ENCODE peak calls at places on chromosome 20, in nine cellular contexts. H, G, Z, S, A, J, O, X and P are unnamed samples.

GRCh38 chr20:32007787-32008616 is 2.2 kb upstream of the CCM2L start:
- DNase-seq in H (no peak), G (no peak), Z (no peak), S (peak), A (no peak), J (peak), O (peak), X (peak), P (no peak)

GRCh38 chr20:45011108-45011526 is 44.8 kb downstream of the STK4 start:
- DNase-seq in H (peak), G (peak), Z (peak), S (peak), A (peak), J (no peak), O (peak), X (peak), P (peak)

GRCh38 chr20:60123652-60124051 is 165.4 kb downstream of the CDH26 start:
- DNase-seq in H (no peak), G (no peak), Z (no peak), S (no peak), A (no peak), J (no peak), O (no peak), X (no peak), P (no peak)

GRCh38 chr20:31819083-31819784 is at the start of gene MYLK2:
- DNase-seq in H (peak), G (no peak), Z (no peak), S (no peak), A (no peak), J (peak), O (peak), X (no peak), P (no peak)

GRCh38 chr20:46122516-46123481 is 4.7 kb downstream of the CD40 start:
- DNase-seq in H (no peak), G (no peak), Z (no peak), S (no peak), A (no peak), J (no peak), O (peak), X (no peak), P (no peak)

GRCh38 chr20:63095718-63096654 is 89.2 kb upstream of the BHLHE23 start:
- DNase-seq in H (no peak), G (no peak), Z (no peak), S (no peak), A (no peak), J (peak), O (peak), X (no peak), P (no peak)

GRCh38 chr20:53914091-53914860 is 156.1 kb downstream of the BCAS1 start:
- DNase-seq in H (no peak), G (no peak), Z (no peak), S (no peak), A (no peak), J (no peak), O (no peak), X (peak), P (no peak)

GRCh38 chr20:16350465-16350864 is 222.8 kb downstream of the KIF16B start:
- DNase-seq in H (no peak), G (no peak), Z (no peak), S (no peak), A (peak), J (no peak), O (no peak), X (peak), P (no peak)

GRCh38 chr20:45823949-45824835 is 2.9 kb downstream of the TNNC2 start:
- DNase-seq in H (no peak), G (no peak), Z (peak), S (peak), A (peak), J (peak), O (no peak), X (peak), P (peak)

GRCh38 chr20:38157635-38158495 is 7.2 kb downstream of the TGM2 start:
- DNase-seq in H (no peak), G (no peak), Z (no peak), S (no peak), A (no peak), J (no peak), O (no peak), X (peak), P (no peak)